ENCODE peak calls at places on chromosomes 5 and 9, in six cellular contexts. S is A549, G is HepG2, D is endothelial cell of umbilical vein, Q is K562, X is GM12878. N is an unnamed sample.
A peak's percentile ranks its signal among the peaks of the same experiment; 100 is the strongest.

GRCh38 chr9:18678846-18679245 is 204.9 kb downstream of the ADAMTSL1 start:
- DNase-seq in S (no peak), G (no peak), D (peak; percentile 62), X (no peak), Q (no peak), N (no peak)

GRCh38 chr5:64612349-64612961 is 77.8 kb upstream of the SHISAL2B start:
- DNase-seq in X (no peak), G (peak; percentile 39), D (peak; percentile 76), S (peak; percentile 53), Q (peak; percentile 15), N (peak; percentile 56)

GRCh38 chr9:21674894-21675293 is 127.5 kb upstream of the MTAP start:
- DNase-seq in X (no peak), Q (no peak), D (peak; percentile 50), G (no peak), S (no peak), N (no peak)

GRCh38 chr9:93969328-93969661 is 14.1 kb upstream of the BARX1 start:
- DNase-seq in X (no peak), Q (no peak), D (no peak), S (no peak), G (no peak), N (no peak)

GRCh38 chr9:130765135-130766030 is 69.7 kb upstream of the ABL1 start:
- DNase-seq in Q (no peak), X (peak; percentile 64), D (peak; percentile 84), G (no peak), S (no peak), N (no peak)

GRCh38 chr5:29795253-29795652 is 1398.2 kb upstream of the CDH6 start:
- DNase-seq in Q (no peak), D (no peak), S (peak; percentile 56), X (no peak), G (no peak), N (no peak)

GRCh38 chr9:36906492-36906891 is 127.6 kb downstream of the PAX5 start:
- DNase-seq in X (no peak), Q (no peak), S (no peak), G (no peak), D (no peak), N (no peak)

GRCh38 chr5:9339206-9339818 is 206.6 kb downstream of the SEMA5A start:
- DNase-seq in X (no peak), G (peak; percentile 3), S (peak; percentile 32), D (no peak), Q (peak; percentile 60), N (peak; percentile 45)

GRCh38 chr5:113337515-113338140 is 97.2 kb downstream of the TSSK1B start:
- DNase-seq in S (no peak), Q (no peak), X (no peak), G (no peak), D (no peak), N (no peak)

GRCh38 chr5:135356522-135357318 is 42.3 kb downstream of the MACROH2A1 start:
- DNase-seq in S (no peak), D (peak; percentile 41), X (no peak), G (no peak), Q (no peak), N (no peak)

GRCh38 chr9:74951725-74952151 is 974 bp downstream of the C9orf40 start:
- DNase-seq in Q (no peak), D (peak; percentile 52), G (peak; percentile 15), S (peak; percentile 43), X (no peak), N (peak; percentile 46)

GRCh38 chr5:115435776-115436712 is 108.5 kb downstream of the FEM1C start:
- DNase-seq in D (no peak), Q (no peak), S (no peak), X (no peak), G (no peak), N (no peak)
- TF ChIP-seq POLR2A in D (no peak), Q (no peak), S (no peak), X (no peak), G (no peak), N (no peak)

GRCh38 chr5:32519508-32519907 is 65.8 kb upstream of the SUB1 start:
- DNase-seq in S (no peak), X (no peak), D (no peak), G (no peak), Q (no peak), N (no peak)

GRCh38 chr5:32520995-32521394 is 64.4 kb upstream of the SUB1 start:
- DNase-seq in G (no peak), X (no peak), Q (no peak), D (no peak), S (no peak), N (no peak)

GRCh38 chr5:32523625-32524024 is 61.7 kb upstream of the SUB1 start:
- DNase-seq in D (no peak), X (no peak), Q (no peak), G (peak; percentile 43), S (peak; percentile 12), N (peak; percentile 40)

GRCh38 chr5:32520326-32520725 is 65.0 kb upstream of the SUB1 start:
- DNase-seq in X (no peak), G (no peak), D (no peak), S (no peak), Q (no peak), N (no peak)

DNA sequence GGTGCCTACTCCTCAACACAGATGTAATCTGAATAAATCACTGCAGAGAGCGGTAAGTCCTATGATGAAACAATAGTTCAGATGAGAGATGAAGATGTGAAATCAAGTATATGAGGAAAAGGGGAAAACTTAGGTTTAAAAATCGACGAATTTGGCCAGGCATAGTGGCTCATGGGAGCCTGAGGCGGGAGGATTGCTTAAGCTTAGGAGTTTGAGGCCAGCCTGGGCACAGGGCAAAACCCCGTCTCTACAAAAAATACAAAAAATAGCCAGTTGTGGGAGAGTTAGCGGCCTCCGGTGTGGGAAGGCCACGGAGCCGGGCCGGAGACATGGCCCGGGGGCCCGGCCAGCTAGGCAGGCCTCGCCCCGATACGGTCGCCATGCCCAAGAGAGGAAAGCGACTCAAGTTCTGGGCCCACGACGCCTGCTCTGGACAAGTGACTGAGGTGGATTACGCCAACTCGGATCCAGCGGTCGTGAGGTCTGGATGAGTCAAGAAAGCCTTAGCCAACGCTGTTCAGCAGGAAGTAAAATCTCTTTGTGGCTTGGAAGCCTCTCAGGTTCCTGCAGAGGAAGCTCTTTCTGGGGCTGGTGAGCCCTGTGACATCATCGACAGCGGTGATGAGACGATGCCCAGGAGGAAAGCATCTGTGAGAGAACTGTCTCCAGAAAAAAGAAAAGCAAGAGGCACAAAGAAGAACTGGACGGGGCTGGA is 62.8 kb upstream of the SUB1 start:
- DNase-seq in D (no peak), X (no peak), S (no peak), Q (no peak), G (no peak), N (peak; percentile 96)
- TF ChIP-seq MAX in D (no peak), X (no peak), S (no peak), Q (no peak), G (no peak), N (peak; percentile 11)

GRCh38 chr5:161311141-161311708 is 235.3 kb downstream of the GABRB2 start:
- DNase-seq in S (no peak), X (peak; percentile 78), D (no peak), G (no peak), Q (no peak), N (no peak)
- TF ChIP-seq MYC in S (no peak), X (no peak), D (no peak), G (no peak), Q (no peak), N (no peak)

GRCh38 chr9:134552349-134552990 is 89.1 kb upstream of the COL5A1 start:
- DNase-seq in D (no peak), G (no peak), X (no peak), S (no peak), Q (no peak), N (no peak)
- TF ChIP-seq POLR2A in D (no peak), G (no peak), X (no peak), S (no peak), Q (no peak), N (no peak)

N was measured in NB4.